ENCODE peak calls at places on chromosomes 13 and 19, in eight cellular contexts. F is type B pancreatic cell, D is uterus, L is WTC11, C is fibroblast of mammary gland, S is IMR-90, X is mucosa of descending colon, J is hepatocyte. N is an unnamed sample.

GRCh38 chr19:52786078-52786463 is 520 bp downstream of the ZNF600 start:
- DNase-seq in F (no peak), D (peak; percentile 21), L (peak; percentile 31), C (no peak), S (no peak), X (peak; percentile 28), J (peak; percentile 30), N (no peak)

GRCh38 chr13:36520111-36520510 is 87.8 kb downstream of the CCNA1 start:
- DNase-seq in F (no peak), D (no peak), L (no peak), C (no peak), S (no peak), X (no peak), J (no peak), N (no peak)

GRCh38 chr13:75175575-75175974 is 306.4 kb downstream of the TBC1D4 start:
- DNase-seq in F (no peak), D (no peak), L (no peak), C (no peak), S (peak; percentile 20), X (no peak), J (no peak), N (no peak)

GRCh38 chr13:47933688-47934011 is 67.4 kb downstream of the SUCLA2 start:
- DNase-seq in F (no peak), D (no peak), L (no peak), C (peak; percentile 30), S (peak; percentile 17), X (no peak), J (no peak), N (no peak)

GRCh38 chr19:1503089-1503924 is 9.5 kb downstream of the ADAMTSL5 start:
- DNase-seq in F (peak; percentile 76), D (peak; percentile 61), L (peak; percentile 82), C (peak; percentile 27), S (peak; percentile 32), X (peak; percentile 76), J (peak; percentile 81), N (no peak)

GRCh38 chr13:37942929-37943328 is 73.4 kb upstream of the TRPC4 start:
- DNase-seq in F (no peak), D (no peak), L (no peak), C (no peak), S (no peak), X (no peak), J (no peak), N (no peak)

GRCh38 chr19:39502640-39503417 is 4.1 kb downstream of the DLL3 start:
- DNase-seq in F (peak; percentile 80), D (peak; percentile 46), L (peak; percentile 80), C (peak; percentile 70), S (peak; percentile 73), X (peak; percentile 59), J (peak; percentile 87), N (no peak)

GRCh38 chr13:98048263-98048662 is 94.6 kb upstream of the FARP1 start:
- DNase-seq in F (no peak), D (no peak), L (no peak), C (no peak), S (no peak), X (no peak), J (no peak), N (no peak)

GRCh38 chr13:71632721-71633120 is 234.3 kb downstream of the DACH1 start:
- DNase-seq in F (no peak), D (no peak), L (no peak), C (no peak), S (no peak), X (no peak), J (no peak), N (no peak)

GRCh38 chr13:71638728-71639127 is 228.3 kb downstream of the DACH1 start:
- DNase-seq in F (no peak), D (no peak), L (no peak), C (no peak), S (no peak), X (no peak), J (no peak), N (no peak)

GRCh38 chr13:71629167-71629566 is 237.8 kb downstream of the DACH1 start:
- DNase-seq in F (no peak), D (no peak), L (no peak), C (no peak), S (no peak), X (no peak), J (no peak), N (no peak)

DNA sequence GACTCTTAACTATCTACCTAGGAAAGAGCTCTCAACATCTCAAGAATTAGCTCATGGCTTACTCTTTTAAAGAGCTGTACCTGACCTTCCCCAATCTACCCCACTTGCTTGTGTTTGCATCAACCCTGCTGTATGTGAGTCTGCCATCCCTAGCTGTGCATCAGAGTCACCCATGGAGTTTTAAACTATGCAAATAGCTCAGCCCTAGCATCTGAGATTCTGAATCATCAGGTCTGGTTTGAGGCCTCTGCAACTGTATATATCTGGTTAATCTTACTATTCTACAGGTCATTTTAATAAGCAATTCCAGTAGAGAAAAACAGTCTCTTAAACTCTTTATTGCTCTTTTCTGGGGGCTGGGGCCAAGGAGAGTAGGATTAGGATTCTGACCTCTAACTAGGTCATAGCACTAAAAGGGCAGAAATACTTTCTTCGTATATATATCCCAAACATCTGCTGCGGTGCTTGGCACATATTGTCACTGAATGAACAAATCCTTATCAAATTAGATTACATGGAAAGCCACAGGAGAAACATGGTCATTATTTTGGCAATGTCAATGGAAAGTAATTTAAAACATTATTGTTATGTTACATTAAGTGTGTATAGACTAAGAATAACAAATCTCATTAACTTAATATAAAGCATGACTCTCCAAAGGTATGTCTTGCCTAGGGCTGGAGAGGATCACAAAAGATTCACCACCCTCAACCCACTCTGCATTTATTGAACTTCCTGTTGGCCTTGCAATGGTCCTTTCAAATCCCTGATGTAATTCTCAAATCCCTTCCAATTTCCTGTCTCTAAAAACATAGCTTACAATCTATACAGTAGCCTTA is 232.2 kb downstream of the DACH1 start:
- DNase-seq in F (no peak), D (no peak), L (no peak), C (no peak), S (peak; percentile 60), X (no peak), J (no peak), N (no peak)
- TF ChIP-seq CTCF in F (no peak), D (no peak), L (no peak), C (no peak), S (no peak), X (no peak), J (no peak), N (no peak)

DNA sequence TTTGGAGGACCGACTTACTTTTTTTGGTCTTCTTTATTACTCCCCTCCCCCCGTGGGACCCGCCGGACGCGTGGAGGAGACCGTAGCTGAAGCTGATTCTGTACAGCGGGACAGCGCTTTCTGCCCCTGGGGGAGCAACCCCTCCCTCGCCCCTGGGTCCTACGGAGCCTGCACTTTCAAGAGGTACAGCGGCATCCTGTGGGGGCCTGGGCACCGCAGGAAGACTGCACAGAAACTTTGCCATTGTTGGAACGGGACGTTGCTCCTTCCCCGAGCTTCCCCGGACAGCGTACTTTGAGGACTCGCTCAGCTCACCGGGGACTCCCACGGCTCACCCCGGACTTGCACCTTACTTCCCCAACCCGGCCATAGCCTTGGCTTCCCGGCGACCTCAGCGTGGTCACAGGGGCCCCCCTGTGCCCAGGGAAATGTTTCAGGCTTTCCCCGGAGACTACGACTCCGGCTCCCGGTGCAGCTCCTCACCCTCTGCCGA is 409 bp downstream of the FOSB start:
- DNase-seq in F (no peak), D (peak; percentile 47), L (no peak), C (no peak), S (no peak), X (no peak), J (peak; percentile 57), N (no peak)
- TF ChIP-seq CTCF in F (no peak), D (no peak), L (no peak), C (peak; percentile 19), S (no peak), X (no peak), J (no peak), N (peak; percentile 48)

GRCh38 chr19:49686503-49687088 is 2.8 kb upstream of the ADM5 start:
- DNase-seq in F (no peak), D (no peak), L (no peak), C (no peak), S (no peak), X (no peak), J (no peak), N (no peak)

GRCh38 chr19:49687150-49687549 is 2.2 kb upstream of the ADM5 start:
- DNase-seq in F (no peak), D (no peak), L (no peak), C (no peak), S (no peak), X (no peak), J (no peak), N (no peak)

GRCh38 chr19:49684251-49684982 is 5.0 kb upstream of the ADM5 start:
- DNase-seq in F (peak; percentile 69), D (no peak), L (peak; percentile 70), C (no peak), S (no peak), X (no peak), J (peak; percentile 19), N (no peak)

GRCh38 chr19:49684983-49685553 is 4.3 kb upstream of the ADM5 start:
- DNase-seq in F (no peak), D (no peak), L (no peak), C (no peak), S (no peak), X (no peak), J (no peak), N (no peak)

DNA sequence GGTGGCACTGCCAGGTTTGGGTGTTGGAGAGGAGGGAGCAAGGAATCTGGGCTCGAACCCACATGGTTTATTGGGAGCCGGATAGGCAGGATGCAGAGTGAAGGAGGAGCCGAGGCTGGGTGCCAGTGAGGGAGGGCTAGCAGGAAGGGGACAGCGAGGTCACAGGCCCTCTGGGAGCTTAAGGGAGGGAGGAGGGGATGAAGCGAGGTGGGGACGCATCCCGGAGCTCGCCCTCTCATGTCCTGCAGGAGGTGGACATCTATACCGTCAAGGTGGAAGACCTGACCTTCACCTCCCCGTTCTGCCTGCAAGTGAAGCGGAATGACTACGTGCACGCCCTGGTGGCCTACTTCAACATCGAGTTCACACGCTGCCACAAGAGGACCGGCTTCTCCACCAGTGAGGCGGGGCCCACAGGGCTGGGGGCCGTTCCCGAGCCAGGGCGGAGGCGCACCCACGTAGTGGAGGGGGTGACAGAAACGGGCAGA is 3.5 kb upstream of the ADM5 start:
- DNase-seq in F (peak; percentile 62), D (no peak), L (no peak), C (no peak), S (no peak), X (no peak), J (no peak), N (no peak)
- TF ChIP-seq CTCF in F (no peak), D (no peak), L (no peak), C (no peak), S (no peak), X (no peak), J (no peak), N (no peak)

DNA sequence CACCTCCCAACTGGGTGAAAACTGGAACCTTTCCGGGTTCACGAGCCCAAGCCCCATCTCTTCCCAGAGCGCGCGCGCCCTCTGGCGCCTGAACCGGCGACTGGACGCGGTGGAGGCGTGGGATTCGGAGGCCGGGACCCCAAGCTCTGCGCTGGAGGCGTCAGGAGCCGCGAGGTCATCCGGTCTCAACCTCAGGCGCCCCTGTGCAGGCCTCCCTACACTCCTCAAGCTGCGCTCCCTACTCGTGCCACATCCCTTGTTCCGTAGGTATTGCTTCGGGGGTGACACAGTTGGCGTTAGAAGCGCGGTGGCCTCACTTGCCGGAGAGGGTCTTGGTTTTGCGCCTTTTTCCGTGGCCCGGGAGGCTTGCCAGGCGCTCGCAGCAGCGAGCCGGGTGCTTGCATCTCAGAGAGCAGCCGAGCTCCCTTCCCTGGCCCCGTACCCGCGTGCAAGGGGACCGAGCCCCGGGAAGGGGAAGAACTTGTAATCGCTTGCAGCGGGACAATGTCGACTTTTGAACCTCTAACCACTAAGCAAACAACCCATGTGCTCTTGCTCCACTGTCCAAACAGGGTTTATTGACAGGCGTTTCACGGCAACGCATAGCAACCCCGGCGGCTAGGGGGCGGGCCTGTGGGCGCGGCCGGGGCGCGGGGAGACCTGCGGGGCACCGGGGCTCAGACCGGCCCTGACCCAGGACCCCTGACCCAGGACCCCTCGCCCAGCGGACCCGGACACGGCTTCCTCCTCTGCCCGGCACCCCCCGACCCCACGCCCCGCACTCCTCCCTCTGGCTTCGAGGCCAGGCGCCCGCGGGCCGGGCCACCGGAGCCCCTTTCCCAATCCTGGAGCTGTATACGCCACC is 8.5 kb downstream of the CDX2 start:
- DNase-seq in F (peak; percentile 77), D (no peak), L (peak; percentile 89), C (peak; percentile 22), S (no peak), X (peak; percentile 87), J (peak; percentile 88), N (no peak)
- TF ChIP-seq CTCF in F (peak; percentile 70), D (no peak), L (peak; percentile 55), C (peak; percentile 18), S (peak; percentile 25), X (peak; percentile 60), J (peak; percentile 61), N (peak; percentile 69)

N was measured in chondrocyte.